ENCODE peak calls at places on chromosomes 5 and 9, in ten cellular contexts. B, O, D, H, J, M, K, Y, G and C are unnamed samples. For H3K27me3, the result is how much of the 10 kb centered on the place peaks cover.

GRCh38 chr5:127872494-127872893 is 169.3 kb downstream of the CCDC192 start:
- DNase-seq in B (no peak), O (no peak), D (no peak), H (no peak), J (no peak), M (no peak), K (no peak), Y (no peak), G (no peak), C (no peak)

GRCh38 chr9:20292002-20292401 is 330.3 kb downstream of the MLLT3 start:
- DNase-seq in B (no peak), O (peak), D (no peak), H (no peak), J (no peak), M (no peak), K (peak), Y (no peak), G (no peak), C (no peak)

GRCh38 chr9:133355881-133356357 is 368 bp downstream of the SURF1 start:
- DNase-seq in B (no peak), O (peak), D (no peak), H (no peak), J (no peak), M (no peak), K (no peak), Y (peak), G (no peak), C (no peak)

GRCh38 chr9:136311433-136312375 is 7.8 kb upstream of the CCDC187 start:
- DNase-seq in B (no peak), O (no peak), D (no peak), H (peak), J (no peak), M (no peak), K (no peak), Y (peak), G (peak), C (no peak)

GRCh38 chr9:16870606-16871357 is at the start of gene BNC2:
- DNase-seq in B (peak), O (peak), D (no peak), H (no peak), J (peak), M (peak), K (peak), Y (peak), G (peak), C (peak)

GRCh38 chr9:73643379-73644013 is 491.8 kb downstream of the ANXA1 start:
- DNase-seq in B (no peak), O (no peak), D (no peak), H (no peak), J (no peak), M (no peak), K (no peak), Y (no peak), G (peak), C (no peak)

GRCh38 chr5:78260771-78261170 is 33.7 kb downstream of the AP3B1 start:
- DNase-seq in B (no peak), O (no peak), D (no peak), H (no peak), J (no peak), M (no peak), K (no peak), Y (no peak), G (no peak), C (no peak)

GRCh38 chr9:129868571-129869486 is 33.6 kb downstream of the USP20 start:
- DNase-seq in B (no peak), O (no peak), D (peak), H (peak), J (no peak), M (no peak), K (no peak), Y (peak), G (peak), C (peak)

GRCh38 chr9:133818444-133818843 is 80.3 kb upstream of the SARDH start:
- DNase-seq in B (no peak), O (no peak), D (no peak), H (no peak), J (no peak), M (no peak), K (no peak), Y (no peak), G (no peak), C (no peak)

GRCh38 chr5:171606414-171607024 is 179.1 kb upstream of the SMIM23 start:
- DNase-seq in B (no peak), O (peak), D (no peak), H (no peak), J (no peak), M (no peak), K (no peak), Y (peak), G (peak), C (no peak)

GRCh38 chr9:86585422-86586143 is 231.4 kb upstream of the TUT7 start:
- DNase-seq in B (no peak), O (no peak), D (no peak), H (no peak), J (no peak), M (no peak), K (no peak), Y (no peak), G (no peak), C (no peak)

GRCh38 chr5:3201121-3201520 is 394.5 kb upstream of the IRX1 start:
- DNase-seq in B (no peak), O (no peak), D (no peak), H (no peak), J (no peak), M (no peak), K (no peak), Y (no peak), G (no peak), C (no peak)

GRCh38 chr5:56321236-56321881 is 88.2 kb upstream of the ANKRD55 start:
- DNase-seq in B (no peak), O (no peak), D (no peak), H (no peak), J (no peak), M (no peak), K (no peak), Y (no peak), G (no peak), C (no peak)

GRCh38 chr5:135127604-135128240 is 93.7 kb upstream of the PITX1 start:
- DNase-seq in B (no peak), O (no peak), D (no peak), H (peak), J (no peak), M (no peak), K (no peak), Y (no peak), G (peak), C (no peak)

GRCh38 chr9:32742296-32742695 is 41.0 kb upstream of the TMEM215 start:
- DNase-seq in B (no peak), O (peak), D (no peak), H (no peak), J (no peak), M (no peak), K (no peak), Y (no peak), G (peak), C (no peak)

GRCh38 chr9:12185856-12186255 is 507.3 kb upstream of the TYRP1 start:
- DNase-seq in B (no peak), O (no peak), D (no peak), H (no peak), J (no peak), M (no peak), K (no peak), Y (no peak), G (peak), C (no peak)

GRCh38 chr5:59598547-59598874 is 295.0 kb downstream of the PDE4D start:
- DNase-seq in B (no peak), O (no peak), D (no peak), H (no peak), J (no peak), M (no peak), K (no peak), Y (peak), G (no peak), C (no peak)

GRCh38 chr5:36763454-36763853 is 113.1 kb upstream of the NIPBL start:
- DNase-seq in B (no peak), O (no peak), D (no peak), H (no peak), J (no peak), M (no peak), K (no peak), Y (no peak), G (no peak), C (no peak)

GRCh38 chr5:149610583-149611250 is 29.4 kb downstream of the ARHGEF37 start:
- DNase-seq in B (no peak), O (no peak), D (no peak), H (no peak), J (no peak), M (no peak), K (no peak), Y (no peak), G (no peak), C (no peak)

GRCh38 chr5:156004754-156005153 is 322.2 kb upstream of the SGCD start:
- DNase-seq in B (no peak), O (no peak), D (no peak), H (no peak), J (no peak), M (no peak), K (no peak), Y (no peak), G (no peak), C (no peak)

GRCh38 chr9:8857330-8858249 is 1058.0 kb upstream of the DMAC1 start:
- DNase-seq in B (peak), O (peak), D (no peak), H (peak), J (peak), M (peak), K (peak), Y (peak), G (no peak), C (no peak)

GRCh38 chr5:112372543-112372942 is 46.5 kb downstream of the EPB41L4A start:
- DNase-seq in B (no peak), O (no peak), D (no peak), H (no peak), J (no peak), M (no peak), K (no peak), Y (no peak), G (peak), C (no peak)

GRCh38 chr5:72353046-72353445 is 32.9 kb downstream of the PTCD2 start:
- DNase-seq in B (no peak), O (no peak), D (no peak), H (no peak), J (no peak), M (no peak), K (no peak), Y (no peak), G (peak), C (no peak)

GRCh38 chr5:10545084-10545483 is 18.8 kb upstream of the ANKRD33B start:
- DNase-seq in B (no peak), O (no peak), D (no peak), H (no peak), J (no peak), M (no peak), K (no peak), Y (no peak), G (no peak), C (no peak)

GRCh38 chr9:108543251-108543768 is 312.5 kb downstream of the ACTL7B start:
- DNase-seq in B (no peak), O (no peak), D (no peak), H (no peak), J (no peak), M (no peak), K (no peak), Y (no peak), G (peak), C (no peak)

GRCh38 chr5:958701-959571 is 49.7 kb upstream of the NKD2 start:
- DNase-seq in B (peak), O (no peak), D (no peak), H (peak), J (no peak), M (peak), K (peak), Y (no peak), G (peak), C (no peak)

GRCh38 chr9:109753308-109753707 is 26.7 kb upstream of the PALM2AKAP2 start:
- DNase-seq in B (no peak), O (no peak), D (no peak), H (no peak), J (no peak), M (no peak), K (no peak), Y (no peak), G (no peak), C (no peak)

GRCh38 chr5:74334434-74335364 is 305.8 kb downstream of the ENC1 start:
- DNase-seq in B (no peak), O (no peak), D (no peak), H (no peak), J (no peak), M (no peak), K (no peak), Y (no peak), G (no peak), C (no peak)

GRCh38 chr9:86043999-86044398 is 55.4 kb downstream of the GOLM1 start:
- DNase-seq in B (no peak), O (peak), D (no peak), H (no peak), J (no peak), M (no peak), K (no peak), Y (no peak), G (peak), C (no peak)

GRCh38 chr9:77978086-77978781 is 53.4 kb downstream of the GNAQ start:
- DNase-seq in B (no peak), O (peak), D (no peak), H (no peak), J (no peak), M (no peak), K (no peak), Y (no peak), G (no peak), C (no peak)

GRCh38 chr9:89422151-89422918 is 75.6 kb downstream of the SEMA4D start:
- DNase-seq in B (no peak), O (no peak), D (no peak), H (no peak), J (no peak), M (no peak), K (no peak), Y (no peak), G (peak), C (peak)

GRCh38 chr5:138280915-138281314 is 6.5 kb upstream of the GFRA3 start:
- DNase-seq in B (no peak), O (no peak), D (no peak), H (no peak), J (no peak), M (no peak), K (no peak), Y (no peak), G (no peak), C (no peak)

GRCh38 chr5:138287252-138287651 is 12.8 kb upstream of the GFRA3 start:
- DNase-seq in B (no peak), O (no peak), D (no peak), H (no peak), J (no peak), M (no peak), K (no peak), Y (no peak), G (no peak), C (no peak)

GRCh38 chr5:138282918-138283742 is 8.7 kb upstream of the GFRA3 start:
- DNase-seq in B (no peak), O (peak), D (no peak), H (peak), J (no peak), M (no peak), K (peak), Y (no peak), G (peak), C (no peak)
- TF ChIP-seq CTCF in B (peak), O (peak), D (no peak), H (peak), J (peak), M (no peak), K (peak), Y (no peak), G (peak), C (peak)

GRCh38 chr9:468766-469496 is 254.3 kb downstream of the DOCK8 start:
- DNase-seq in B (no peak), O (no peak), D (no peak), H (no peak), J (no peak), M (no peak), K (no peak), Y (peak), G (no peak), C (no peak)
- H3K4me3 ChIP-seq in B (peak), O (no peak), D (peak), H (peak), J (peak), M (no peak), K (no peak), Y (peak), G (peak), C (peak)

DNA sequence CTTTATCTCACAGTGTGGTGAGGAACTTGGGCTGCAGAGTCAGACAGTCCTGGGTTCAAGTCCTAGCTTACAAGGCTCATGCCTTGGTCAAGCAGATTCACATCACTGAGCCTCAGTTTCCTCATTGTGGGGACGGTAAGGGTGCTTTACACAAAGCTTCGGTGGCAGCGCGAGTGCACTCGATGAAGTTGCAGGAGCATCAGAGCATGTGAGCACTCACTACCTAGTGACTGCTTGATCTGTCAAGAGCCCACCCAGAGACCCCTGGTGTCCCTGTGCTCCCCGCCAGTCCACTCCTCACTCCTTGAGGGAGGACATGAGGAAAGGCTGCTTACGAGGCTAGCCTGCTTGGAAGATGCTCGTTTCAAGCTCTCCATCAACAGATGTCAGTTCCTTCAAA is 56.2 kb upstream of the GARNL3 start:
- DNase-seq in B (no peak), O (no peak), D (no peak), H (no peak), J (no peak), M (no peak), K (no peak), Y (no peak), G (no peak), C (no peak)
- H3K27me3 ChIP-seq in B (under half), O (under half), D (under half), H (under half), J (under half), M (under half), K (under half), Y (under half), G (under half), C (under half)

DNA sequence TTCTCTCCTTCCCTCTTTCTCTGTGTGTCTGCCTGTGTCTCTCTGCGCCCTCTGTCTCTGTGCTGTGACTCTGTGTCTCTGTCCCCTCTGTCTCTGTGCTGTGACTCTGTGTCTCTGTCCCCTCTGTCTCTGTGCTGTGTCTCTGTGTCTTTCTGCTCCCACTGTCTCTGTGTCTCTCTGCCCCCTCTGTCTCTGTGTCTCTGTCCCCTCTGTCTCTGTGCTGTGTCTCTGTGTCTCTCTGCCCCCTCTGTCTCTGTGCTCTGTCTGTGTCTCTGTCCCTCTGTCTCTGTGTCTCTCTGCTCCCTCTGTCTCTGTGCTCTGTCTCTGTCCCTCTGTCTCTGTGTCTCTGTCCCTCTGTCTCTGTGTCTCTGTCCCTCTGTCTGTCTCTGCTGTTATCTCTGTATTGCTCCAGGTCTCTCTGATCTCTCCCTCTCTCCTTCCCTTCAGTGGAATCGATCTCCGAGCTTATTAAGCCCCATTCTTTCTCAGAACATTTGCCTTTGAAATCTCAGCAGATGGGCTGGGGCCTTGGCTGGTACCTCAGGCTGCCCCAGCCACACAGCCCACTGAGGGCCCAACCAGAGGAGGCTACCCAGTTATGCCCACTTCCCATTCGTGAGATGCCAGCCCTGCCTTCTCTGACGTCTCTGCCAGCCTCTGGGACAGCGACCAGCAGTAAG is 33.4 kb upstream of the FIBCD1 start:
- DNase-seq in B (no peak), O (no peak), D (no peak), H (no peak), J (no peak), M (no peak), K (no peak), Y (no peak), G (no peak), C (no peak)
- TF ChIP-seq CTCF in B (no peak), O (no peak), D (no peak), H (no peak), J (no peak), M (no peak), K (no peak), Y (no peak), G (no peak), C (no peak)

GRCh38 chr9:99259231-99259918 is 37.3 kb downstream of the SEC61B start:
- DNase-seq in B (peak), O (no peak), D (no peak), H (peak), J (peak), M (peak), K (no peak), Y (peak), G (no peak), C (no peak)
- H3K4me3 ChIP-seq in B (peak), O (no peak), D (no peak), H (peak), J (peak), M (peak), K (no peak), Y (peak), G (no peak), C (no peak)

DNA sequence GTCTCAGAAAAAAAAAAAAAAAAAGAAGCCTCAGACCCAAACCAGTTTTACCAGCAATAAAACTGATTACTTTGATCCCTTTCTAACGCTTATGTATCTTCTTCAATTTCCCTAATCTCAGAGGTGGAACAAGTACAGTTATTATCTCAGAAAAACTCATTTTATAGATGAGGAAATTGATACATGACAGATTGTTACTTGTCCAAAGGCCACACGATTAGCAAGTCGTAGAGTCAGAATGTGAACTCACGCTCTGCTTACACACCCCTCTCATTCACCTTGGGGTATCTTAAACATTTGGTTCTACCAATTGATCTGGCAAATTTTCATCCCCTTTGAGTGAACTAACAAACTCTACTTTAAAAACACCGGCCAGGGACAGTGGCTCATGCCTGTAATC is 110.2 kb downstream of the SUSD1 start:
- DNase-seq in B (no peak), O (no peak), D (no peak), H (no peak), J (no peak), M (no peak), K (no peak), Y (no peak), G (no peak), C (no peak)
- H3K27me3 ChIP-seq in B (under half), O (under half), D (under half), H (under half), J (under half), M (under half), K (under half), Y (under half), G (under half), C (under half)